ENCODE peak calls at places on chromosomes 1 and 21, in five cellular contexts. I, P, Y, G and R are unnamed samples.

GRCh38 chr1:211327341-211327921 is 798 bp downstream of the TRAF5 start:
- DNase-seq in I (no peak), P (peak), Y (peak), G (no peak), R (no peak)

GRCh38 chr21:42309753-42310213 is 5.4 kb downstream of the TFF3 start:
- DNase-seq in I (no peak), P (peak), Y (peak), G (peak), R (peak)

GRCh38 chr21:15604424-15604823 is 125.4 kb upstream of the USP25 start:
- DNase-seq in I (no peak), P (peak), Y (no peak), G (no peak), R (no peak)

GRCh38 chr1:30816211-30817082 is 58.9 kb upstream of the LAPTM5 start:
- DNase-seq in I (no peak), P (peak), Y (no peak), G (peak), R (peak)

GRCh38 chr1:210397252-210397651 is 68.5 kb downstream of the HHAT start:
- DNase-seq in I (no peak), P (no peak), Y (no peak), G (no peak), R (no peak)

GRCh38 chr1:90336552-90337324 is 341.8 kb downstream of the ZNF326 start:
- DNase-seq in I (no peak), P (peak), Y (no peak), G (no peak), R (no peak)

GRCh38 chr21:16058896-16059295 is 329.1 kb downstream of the USP25 start:
- DNase-seq in I (no peak), P (no peak), Y (no peak), G (no peak), R (no peak)

GRCh38 chr1:175152006-175152652 is 40.4 kb downstream of the KIAA0040 start:
- DNase-seq in I (no peak), P (peak), Y (peak), G (peak), R (peak)

GRCh38 chr1:27598902-27599528 is 4.9 kb downstream of the AHDC1 start:
- DNase-seq in I (no peak), P (no peak), Y (no peak), G (peak), R (no peak)

GRCh38 chr1:66282343-66282852 is 251.6 kb upstream of the SGIP1 start:
- DNase-seq in I (peak), P (no peak), Y (no peak), G (no peak), R (no peak)

GRCh38 chr1:151061012-151061401 is 810 bp downstream of the MLLT11 start:
- DNase-seq in I (no peak), P (no peak), Y (no peak), G (peak), R (no peak)

GRCh38 chr1:47243910-47244309 is 11.9 kb upstream of the TAL1 start:
- DNase-seq in I (no peak), P (peak), Y (no peak), G (no peak), R (no peak)

GRCh38 chr21:33265664-33266049 is 510 bp upstream of the IL10RB start:
- DNase-seq in I (peak), P (peak), Y (peak), G (peak), R (peak)

GRCh38 chr1:112743174-112744018 is 28.3 kb upstream of the PPM1J start:
- DNase-seq in I (no peak), P (peak), Y (no peak), G (no peak), R (no peak)

GRCh38 chr1:170205301-170205700 is 59.5 kb downstream of the NTMT2 start:
- DNase-seq in I (no peak), P (no peak), Y (no peak), G (no peak), R (no peak)

GRCh38 chr1:238675241-238675640 is 711.1 kb upstream of the CHRM3 start:
- DNase-seq in I (no peak), P (no peak), Y (no peak), G (no peak), R (no peak)

DNA sequence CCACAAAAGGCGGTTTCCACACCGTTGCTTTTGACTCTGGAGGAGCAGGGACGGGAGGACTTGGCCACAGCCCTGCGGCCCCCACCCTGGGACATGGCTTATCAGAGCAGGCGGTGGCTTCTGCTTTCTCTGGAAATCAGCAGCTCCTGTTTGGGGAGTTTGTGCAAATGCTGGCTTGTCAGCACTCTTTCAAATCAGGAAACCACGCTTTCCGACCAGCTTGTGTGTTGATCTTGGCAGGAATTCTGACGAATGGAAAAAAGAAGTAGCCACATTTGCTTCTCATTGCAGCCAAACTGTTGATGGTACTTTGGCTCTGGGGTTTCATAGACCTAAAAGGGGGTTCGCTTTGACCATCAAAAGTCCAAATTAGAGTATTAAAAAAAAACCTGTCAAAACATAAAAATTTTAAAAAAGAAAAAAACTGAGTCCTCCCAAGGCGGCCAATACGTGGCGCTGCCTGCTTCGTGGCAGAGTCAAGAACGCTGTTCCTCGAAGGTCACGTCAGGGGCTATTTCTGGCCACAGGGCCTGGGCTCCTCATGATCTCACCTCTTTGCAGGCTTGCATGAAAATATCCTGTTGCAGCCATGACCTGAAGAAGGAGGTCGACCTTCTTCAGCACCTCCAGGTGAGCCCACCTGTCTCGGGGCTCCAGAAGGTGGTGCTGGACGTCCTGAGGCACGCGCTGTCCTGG is 80.8 kb upstream of the EFHD2 start:
- DNase-seq in I (no peak), P (no peak), Y (peak), G (no peak), R (peak)
- TF ChIP-seq POLR2AphosphoS5 in I (no peak), P (no peak), Y (no peak), G (peak), R (peak)

GRCh38 chr1:71494163-71494562 is 413.3 kb upstream of the ZRANB2 start:
- DNase-seq in I (no peak), P (no peak), Y (no peak), G (no peak), R (no peak)
- H3K4me3 ChIP-seq in I (no peak), P (no peak), Y (no peak), G (no peak), R (no peak)

GRCh38 chr1:48823161-48823560 is 46.5 kb upstream of the BEND5 start:
- DNase-seq in I (no peak), P (no peak), Y (no peak), G (no peak), R (no peak)

GRCh38 chr1:48817505-48818114 is 40.9 kb upstream of the BEND5 start:
- DNase-seq in I (no peak), P (peak), Y (peak), G (peak), R (peak)
- TF ChIP-seq CTCF in I (peak), P (peak), Y (peak), G (peak), R (peak)

GRCh38 chr1:109427171-109427467 is 871 bp upstream of the PSMA5 start:
- DNase-seq in I (no peak), P (no peak), Y (no peak), G (no peak), R (no peak)

GRCh38 chr1:109423498-109423897 is 2.8 kb downstream of the PSMA5 start:
- DNase-seq in I (no peak), P (no peak), Y (no peak), G (no peak), R (no peak)

GRCh38 chr1:109425391-109425790 is 857 bp downstream of the PSMA5 start:
- DNase-seq in I (peak), P (peak), Y (no peak), G (no peak), R (no peak)

GRCh38 chr1:109425902-109426277 is 358 bp downstream of the PSMA5 start:
- DNase-seq in I (no peak), P (peak), Y (no peak), G (peak), R (no peak)

DNA sequence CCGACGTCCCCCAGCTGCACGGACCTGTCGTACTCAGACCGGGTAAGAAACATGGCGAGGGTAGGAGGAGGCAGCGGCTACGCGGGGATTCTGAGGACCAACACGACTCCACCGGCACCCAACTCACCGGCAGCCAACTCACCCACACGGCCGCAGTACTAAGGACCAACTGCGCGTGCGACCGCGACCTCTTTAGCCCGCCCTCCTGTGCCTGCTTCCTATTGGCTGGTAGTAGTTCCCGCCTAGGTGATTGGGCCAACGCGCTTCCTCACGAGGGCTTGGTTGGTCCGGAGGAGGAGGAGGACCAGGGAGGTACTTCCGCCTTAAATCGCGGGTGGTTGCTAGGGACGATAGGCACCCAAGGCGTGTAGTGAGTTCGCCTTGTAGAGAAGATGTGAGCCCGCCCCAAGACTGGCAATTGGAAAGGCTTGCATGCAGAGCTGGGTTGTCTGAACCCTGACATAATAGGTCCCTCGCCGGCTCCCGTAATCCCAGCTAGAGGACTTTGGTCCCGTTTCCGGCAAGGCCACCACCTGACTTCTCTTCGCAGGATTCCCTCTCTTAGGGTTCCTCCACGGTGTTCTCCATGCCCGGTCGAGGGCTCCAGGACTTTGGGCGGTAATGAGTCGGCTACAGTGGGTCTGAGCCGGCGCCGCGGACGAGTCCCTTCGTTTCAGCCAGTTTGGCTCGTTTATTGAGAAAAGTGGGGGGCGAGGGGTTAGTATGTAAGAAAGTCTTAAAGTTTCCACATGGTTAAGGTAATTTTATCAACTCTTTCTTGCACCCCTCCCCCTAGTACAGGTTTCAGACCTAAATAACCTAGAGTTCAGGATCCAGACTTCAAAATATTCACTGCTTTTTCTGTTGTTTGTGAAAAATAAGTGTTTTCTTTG is at the start of gene PSMA5:
- DNase-seq in I (peak), P (peak), Y (peak), G (peak), R (peak)
- TF ChIP-seq POLR2AphosphoS5 in I (peak), P (peak), Y (peak), G (peak), R (peak)

DNA sequence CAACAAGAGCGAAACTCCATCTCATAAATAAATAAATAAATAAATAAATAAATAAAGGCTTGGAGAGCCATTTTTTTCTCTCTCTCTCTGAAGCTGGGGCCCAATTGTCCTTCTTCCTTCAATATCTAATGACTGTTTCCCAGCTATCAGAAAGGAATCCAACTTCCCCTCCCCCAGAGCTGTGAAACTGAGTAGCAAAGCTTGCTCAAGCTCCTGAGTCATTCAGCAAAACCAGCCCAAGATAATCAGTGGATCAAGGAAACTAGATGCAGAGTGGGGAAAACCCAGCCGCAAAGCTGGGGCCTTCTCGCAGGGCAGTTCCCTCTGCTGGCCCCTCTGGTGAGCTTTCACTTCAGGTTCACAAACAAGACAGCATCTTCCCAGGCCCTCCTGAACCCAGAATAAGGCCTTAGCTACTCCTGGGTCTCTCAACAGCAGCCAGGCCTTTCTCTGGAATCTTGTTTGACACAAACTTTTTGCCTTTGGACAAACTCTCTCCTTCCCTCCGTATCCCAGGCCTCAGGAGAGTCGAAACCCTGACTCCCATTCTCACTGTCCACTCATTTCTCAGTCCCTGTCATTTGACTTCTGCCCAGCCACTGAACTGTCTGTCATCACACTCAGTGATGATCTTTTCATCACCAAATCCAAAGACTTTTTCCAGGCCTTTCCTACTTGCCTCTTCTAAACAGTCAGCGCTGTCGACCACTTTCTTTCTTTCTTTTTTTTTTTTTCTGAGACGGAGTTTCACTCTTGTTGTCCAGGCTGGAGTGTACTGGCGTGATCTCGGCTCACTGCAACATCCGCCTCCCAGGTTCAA is 18.0 kb upstream of the PTP4A2 start:
- DNase-seq in I (peak), P (peak), Y (peak), G (peak), R (peak)
- H3K4me3 ChIP-seq in I (peak), P (no peak), Y (no peak), G (no peak), R (no peak)

GRCh38 chr21:43752758-43753438 is 23.2 kb downstream of the CSTB start:
- DNase-seq in I (no peak), P (no peak), Y (no peak), G (no peak), R (no peak)

GRCh38 chr21:43750339-43751033 is 25.6 kb downstream of the CSTB start:
- DNase-seq in I (no peak), P (no peak), Y (no peak), G (no peak), R (no peak)

GRCh38 chr21:43753439-43753799 is 22.7 kb downstream of the CSTB start:
- DNase-seq in I (no peak), P (no peak), Y (no peak), G (no peak), R (no peak)

GRCh38 chr21:43749686-43750262 is 26.3 kb downstream of the CSTB start:
- DNase-seq in I (no peak), P (no peak), Y (no peak), G (no peak), R (no peak)

GRCh38 chr21:43751955-43752591 is 24.0 kb downstream of the CSTB start:
- DNase-seq in I (no peak), P (no peak), Y (no peak), G (no peak), R (no peak)
- TF ChIP-seq CTCF in I (no peak), P (no peak), Y (no peak), G (no peak), R (no peak)

GRCh38 chr1:41169066-41169798 is 72.9 kb downstream of the SCMH1 start:
- DNase-seq in I (no peak), P (no peak), Y (no peak), G (no peak), R (no peak)
- TF ChIP-seq POLR2AphosphoS5 in I (no peak), P (no peak), Y (no peak), G (no peak), R (no peak)

DNA sequence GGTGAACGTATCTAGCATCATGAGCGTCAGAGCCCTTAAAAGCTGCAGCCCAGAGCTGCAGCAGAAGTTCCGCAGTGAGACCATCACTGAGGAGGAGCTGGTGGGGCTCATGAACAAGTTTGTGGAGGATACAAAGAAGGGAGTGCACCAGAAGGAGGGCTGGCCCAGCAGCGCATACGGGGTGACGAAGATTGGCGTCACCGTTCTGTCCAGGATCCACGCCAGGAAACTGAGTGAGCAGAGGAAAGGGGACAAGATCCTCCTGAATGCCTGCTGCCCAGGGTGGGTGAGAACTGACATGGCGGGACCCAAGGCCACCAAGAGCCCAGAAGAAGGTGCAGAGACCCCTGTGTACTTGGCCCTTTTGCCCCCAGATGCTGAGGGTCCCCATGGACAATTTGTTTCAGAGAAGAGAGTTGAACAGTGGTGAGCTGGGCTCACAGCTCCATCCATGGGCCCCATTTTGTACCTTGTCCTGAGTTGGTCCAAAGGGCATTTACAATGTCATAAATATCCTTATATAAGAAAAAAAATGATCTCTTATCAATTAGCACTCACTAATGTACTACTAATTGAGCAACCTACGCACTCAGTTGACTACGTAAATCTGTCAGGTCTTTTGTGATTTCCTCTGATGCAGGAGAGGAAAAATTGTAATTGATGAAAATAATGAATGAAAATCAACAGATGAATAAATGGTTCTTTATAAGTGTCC is 2.8 kb downstream of the CBR1 start:
- DNase-seq in I (no peak), P (no peak), Y (no peak), G (no peak), R (no peak)
- H3K4me3 ChIP-seq in I (no peak), P (peak), Y (no peak), G (no peak), R (no peak)

GRCh38 chr1:241503444-241503843 is 16.1 kb downstream of the FH start:
- DNase-seq in I (no peak), P (no peak), Y (no peak), G (no peak), R (no peak)

DNA sequence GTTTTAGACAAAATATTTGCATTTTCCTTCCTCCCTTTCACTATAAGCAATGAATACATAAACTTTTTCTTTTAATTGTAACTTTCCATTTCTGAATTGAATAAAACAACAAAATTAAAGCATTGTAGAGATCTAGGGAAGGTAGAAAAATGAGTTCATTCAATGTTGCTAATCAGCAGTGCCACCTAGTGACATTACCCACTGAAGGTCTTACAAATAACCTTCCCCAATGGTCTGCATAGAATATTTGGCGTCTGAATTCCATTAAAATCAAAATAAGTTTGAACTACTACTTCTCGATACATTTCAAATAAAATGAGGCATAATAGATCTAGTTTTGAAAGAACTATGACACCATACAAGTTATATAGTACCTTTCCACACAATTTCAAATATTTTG is 19.6 kb downstream of the FH start:
- DNase-seq in I (no peak), P (peak), Y (no peak), G (no peak), R (no peak)
- TF ChIP-seq CTCF in I (peak), P (peak), Y (no peak), G (no peak), R (peak)